ENCODE peak calls at places on chromosomes 11 and 22, in four cellular contexts. One of them, this sample, is unnamed.

GRCh38 chr11:45155058-45155551 is 8.7 kb downstream of the PRDM11 start:
- DNase-seq in CD4-positive, alpha-beta memory T cell: no peak
- DNase-seq in lower leg skin: no peak
- DNase-seq in LNCaP clone FGC: no peak
- DNase-seq in this sample: no peak

GRCh38 chr11:21460082-21460481 is 732.8 kb upstream of the ANO5 start:
- DNase-seq in CD4-positive, alpha-beta memory T cell: no peak
- DNase-seq in lower leg skin: no peak
- DNase-seq in LNCaP clone FGC: no peak
- DNase-seq in this sample: peak

GRCh38 chr11:82315093-82315492 is 418.6 kb downstream of the FAM181B start:
- DNase-seq in CD4-positive, alpha-beta memory T cell: no peak
- DNase-seq in LNCaP clone FGC: peak
- DNase-seq in lower leg skin: no peak
- DNase-seq in this sample: peak

GRCh38 chr22:17963015-17963414 is 61.3 kb downstream of the MICAL3 start:
- DNase-seq in LNCaP clone FGC: no peak
- DNase-seq in CD4-positive, alpha-beta memory T cell: no peak
- DNase-seq in lower leg skin: no peak
- DNase-seq in this sample: no peak

GRCh38 chr11:103920449-103920848 is 116.0 kb upstream of the DDI1 start:
- DNase-seq in lower leg skin: no peak
- DNase-seq in LNCaP clone FGC: no peak
- DNase-seq in CD4-positive, alpha-beta memory T cell: no peak
- DNase-seq in this sample: peak

GRCh38 chr11:44464741-44465140 is 100.7 kb upstream of the CD82 start:
- DNase-seq in CD4-positive, alpha-beta memory T cell: no peak
- DNase-seq in LNCaP clone FGC: no peak
- DNase-seq in lower leg skin: no peak
- DNase-seq in this sample: no peak

GRCh38 chr11:70729949-70730348 is 331.6 kb downstream of the CTTN start:
- DNase-seq in LNCaP clone FGC: no peak
- DNase-seq in CD4-positive, alpha-beta memory T cell: no peak
- DNase-seq in lower leg skin: no peak
- DNase-seq in this sample: no peak

GRCh38 chr22:42939941-42940653 is 74.9 kb downstream of the PACSIN2 start:
- DNase-seq in CD4-positive, alpha-beta memory T cell: no peak
- DNase-seq in LNCaP clone FGC: peak
- DNase-seq in lower leg skin: no peak
- DNase-seq in this sample: peak

GRCh38 chr22:42439021-42439420 is 6.8 kb upstream of the NFAM1 start:
- DNase-seq in lower leg skin: no peak
- DNase-seq in LNCaP clone FGC: no peak
- DNase-seq in CD4-positive, alpha-beta memory T cell: no peak
- DNase-seq in this sample: no peak

GRCh38 chr11:64801591-64802369 is 1.2 kb downstream of the MAP4K2 start:
- DNase-seq in LNCaP clone FGC: no peak
- DNase-seq in CD4-positive, alpha-beta memory T cell: peak
- DNase-seq in lower leg skin: no peak
- DNase-seq in this sample: no peak

GRCh38 chr11:75502138-75502537 is 23.6 kb downstream of the GDPD5 start:
- DNase-seq in lower leg skin: no peak
- DNase-seq in LNCaP clone FGC: no peak
- DNase-seq in CD4-positive, alpha-beta memory T cell: no peak
- DNase-seq in this sample: no peak

GRCh38 chr11:18393581-18394299 is 623 bp upstream of the LDHA start:
- DNase-seq in CD4-positive, alpha-beta memory T cell: no peak
- DNase-seq in lower leg skin: no peak
- DNase-seq in LNCaP clone FGC: no peak
- DNase-seq in this sample: no peak

GRCh38 chr22:45977003-45977395 is at the start of gene WNT7B:
- DNase-seq in lower leg skin: no peak
- DNase-seq in CD4-positive, alpha-beta memory T cell: no peak
- DNase-seq in LNCaP clone FGC: no peak
- DNase-seq in this sample: peak